ENCODE peak calls at places on chromosomes 6 and 20, in four cellular contexts. One of them, this sample, is unnamed. For H3K36me3, the result is how much of the 10 kb centered on the place peaks cover.

GRCh38 chr6:33820784-33821183 is 17.0 kb upstream of the MLN start:
- DNase-seq in adrenal gland: no peak
- DNase-seq in heart right ventricle: no peak
- DNase-seq in ovary: no peak
- DNase-seq in this sample: no peak

GRCh38 chr6:129280719-129281118 is 397.8 kb downstream of the LAMA2 start:
- DNase-seq in adrenal gland: no peak
- DNase-seq in heart right ventricle: no peak
- DNase-seq in ovary: no peak
- DNase-seq in this sample: no peak

GRCh38 chr20:41854765-41855164 is 236.6 kb upstream of the CHD6 start:
- DNase-seq in adrenal gland: no peak
- DNase-seq in heart right ventricle: no peak
- DNase-seq in ovary: no peak
- DNase-seq in this sample: no peak

GRCh38 chr20:4721719-4722118 is at the start of gene PRND:
- DNase-seq in adrenal gland: no peak
- DNase-seq in heart right ventricle: no peak
- DNase-seq in ovary: no peak
- DNase-seq in this sample: no peak

GRCh38 chr20:36775196-36775595 is 1.6 kb upstream of the DSN1 start:
- DNase-seq in adrenal gland: no peak
- DNase-seq in heart right ventricle: no peak
- DNase-seq in ovary: no peak
- DNase-seq in this sample: no peak

GRCh38 chr6:5506149-5506548 is 244.8 kb downstream of the FARS2 start:
- DNase-seq in adrenal gland: no peak
- DNase-seq in heart right ventricle: no peak
- DNase-seq in ovary: no peak
- DNase-seq in this sample: no peak

GRCh38 chr6:16292942-16293341 is 54.6 kb downstream of the GMPR start:
- DNase-seq in adrenal gland: no peak
- DNase-seq in heart right ventricle: no peak
- DNase-seq in ovary: no peak
- DNase-seq in this sample: no peak

GRCh38 chr6:106773956-106774629 is 144.7 kb downstream of the QRSL1 start:
- DNase-seq in adrenal gland: no peak
- DNase-seq in heart right ventricle: no peak
- DNase-seq in ovary: no peak
- DNase-seq in this sample: no peak

GRCh38 chr6:84052204-84052882 is 18.8 kb downstream of the MRAP2 start:
- DNase-seq in adrenal gland: peak
- DNase-seq in heart right ventricle: peak
- DNase-seq in ovary: peak
- DNase-seq in this sample: no peak

GRCh38 chr6:40845588-40845987 is 193.4 kb downstream of the UNC5CL start:
- DNase-seq in adrenal gland: peak
- DNase-seq in heart right ventricle: no peak
- DNase-seq in ovary: peak
- DNase-seq in this sample: no peak

GRCh38 chr6:89254569-89254968 is 37.4 kb upstream of the GABRR1 start:
- DNase-seq in adrenal gland: no peak
- DNase-seq in heart right ventricle: no peak
- DNase-seq in ovary: no peak
- DNase-seq in this sample: no peak

GRCh38 chr6:15312500-15312899 is 66.6 kb downstream of the JARID2 start:
- DNase-seq in adrenal gland: no peak
- DNase-seq in heart right ventricle: no peak
- DNase-seq in ovary: no peak
- DNase-seq in this sample: no peak

GRCh38 chr6:13818341-13818740 is 4.0 kb upstream of the MCUR1 start:
- DNase-seq in adrenal gland: no peak
- DNase-seq in heart right ventricle: no peak
- DNase-seq in ovary: no peak
- DNase-seq in this sample: no peak

GRCh38 chr6:36682328-36683144 is 4.0 kb downstream of the CDKN1A start:
- DNase-seq in adrenal gland: peak
- DNase-seq in heart right ventricle: peak
- DNase-seq in ovary: peak
- DNase-seq in this sample: peak

GRCh38 chr20:35603695-35604443 is 11.8 kb upstream of the SPAG4 start:
- DNase-seq in adrenal gland: peak
- DNase-seq in heart right ventricle: no peak
- DNase-seq in ovary: no peak
- DNase-seq in this sample: no peak

GRCh38 chr6:11494786-11495564 is 42.6 kb upstream of the TMEM170B start:
- DNase-seq in adrenal gland: no peak
- DNase-seq in heart right ventricle: no peak
- DNase-seq in ovary: no peak
- DNase-seq in this sample: no peak

GRCh38 chr6:42689371-42689770 is 33.0 kb downstream of the PRPH2 start:
- DNase-seq in adrenal gland: no peak
- DNase-seq in heart right ventricle: no peak
- DNase-seq in ovary: no peak
- DNase-seq in this sample: no peak

GRCh38 chr6:110139052-110139451 is 40.4 kb downstream of the WASF1 start:
- DNase-seq in adrenal gland: no peak
- DNase-seq in heart right ventricle: no peak
- DNase-seq in ovary: no peak
- DNase-seq in this sample: no peak

GRCh38 chr20:5145365-5146301 is 18.8 kb downstream of the CDS2 start:
- DNase-seq in adrenal gland: no peak
- DNase-seq in heart right ventricle: no peak
- DNase-seq in ovary: no peak
- DNase-seq in this sample: no peak

GRCh38 chr6:116070990-116071389 is 10.3 kb upstream of the FRK start:
- DNase-seq in adrenal gland: no peak
- DNase-seq in heart right ventricle: no peak
- DNase-seq in ovary: no peak
- DNase-seq in this sample: no peak

GRCh38 chr6:87660226-87660886 is 41.7 kb downstream of the AKIRIN2 start:
- DNase-seq in adrenal gland: peak
- DNase-seq in heart right ventricle: no peak
- DNase-seq in ovary: no peak
- DNase-seq in this sample: no peak

GRCh38 chr6:121584591-121585369 is 149.3 kb downstream of the GJA1 start:
- DNase-seq in adrenal gland: no peak
- DNase-seq in heart right ventricle: no peak
- DNase-seq in ovary: no peak
- DNase-seq in this sample: no peak

GRCh38 chr20:35490736-35491181 is 35.4 kb downstream of the CEP250 start:
- DNase-seq in adrenal gland: no peak
- DNase-seq in heart right ventricle: no peak
- DNase-seq in ovary: no peak
- DNase-seq in this sample: no peak

GRCh38 chr6:144405173-144405572 is 120.0 kb downstream of the UTRN start:
- DNase-seq in adrenal gland: no peak
- DNase-seq in heart right ventricle: no peak
- DNase-seq in ovary: no peak
- DNase-seq in this sample: no peak

GRCh38 chr20:3156811-3157619 is 2.6 kb downstream of the FASTKD5 start:
- DNase-seq in adrenal gland: no peak
- DNase-seq in heart right ventricle: no peak
- DNase-seq in ovary: no peak
- DNase-seq in this sample: no peak

GRCh38 chr6:1313755-1314503 is 2.0 kb downstream of the FOXQ1 start:
- DNase-seq in adrenal gland: no peak
- DNase-seq in heart right ventricle: no peak
- DNase-seq in ovary: no peak
- DNase-seq in this sample: peak
- TF ChIP-seq CTCF in adrenal gland: no peak
- TF ChIP-seq CTCF in heart right ventricle: peak
- TF ChIP-seq CTCF in ovary: no peak
- TF ChIP-seq CTCF in this sample: peak

GRCh38 chr20:63889241-63890200 is 5.4 kb upstream of the DNAJC5 start:
- DNase-seq in adrenal gland: no peak
- DNase-seq in heart right ventricle: no peak
- DNase-seq in ovary: no peak
- DNase-seq in this sample: no peak
- H3K36me3 ChIP-seq in adrenal gland: half or more
- H3K36me3 ChIP-seq in heart right ventricle: under half
- H3K36me3 ChIP-seq in ovary: under half
- H3K36me3 ChIP-seq in this sample: half or more

GRCh38 chr20:39116020-39116419 is 153.9 kb downstream of the DHX35 start:
- DNase-seq in adrenal gland: no peak
- DNase-seq in heart right ventricle: no peak
- DNase-seq in ovary: no peak
- DNase-seq in this sample: no peak
- TF ChIP-seq CTCF in adrenal gland: no peak
- TF ChIP-seq CTCF in heart right ventricle: no peak
- TF ChIP-seq CTCF in ovary: no peak
- TF ChIP-seq CTCF in this sample: no peak

DNA sequence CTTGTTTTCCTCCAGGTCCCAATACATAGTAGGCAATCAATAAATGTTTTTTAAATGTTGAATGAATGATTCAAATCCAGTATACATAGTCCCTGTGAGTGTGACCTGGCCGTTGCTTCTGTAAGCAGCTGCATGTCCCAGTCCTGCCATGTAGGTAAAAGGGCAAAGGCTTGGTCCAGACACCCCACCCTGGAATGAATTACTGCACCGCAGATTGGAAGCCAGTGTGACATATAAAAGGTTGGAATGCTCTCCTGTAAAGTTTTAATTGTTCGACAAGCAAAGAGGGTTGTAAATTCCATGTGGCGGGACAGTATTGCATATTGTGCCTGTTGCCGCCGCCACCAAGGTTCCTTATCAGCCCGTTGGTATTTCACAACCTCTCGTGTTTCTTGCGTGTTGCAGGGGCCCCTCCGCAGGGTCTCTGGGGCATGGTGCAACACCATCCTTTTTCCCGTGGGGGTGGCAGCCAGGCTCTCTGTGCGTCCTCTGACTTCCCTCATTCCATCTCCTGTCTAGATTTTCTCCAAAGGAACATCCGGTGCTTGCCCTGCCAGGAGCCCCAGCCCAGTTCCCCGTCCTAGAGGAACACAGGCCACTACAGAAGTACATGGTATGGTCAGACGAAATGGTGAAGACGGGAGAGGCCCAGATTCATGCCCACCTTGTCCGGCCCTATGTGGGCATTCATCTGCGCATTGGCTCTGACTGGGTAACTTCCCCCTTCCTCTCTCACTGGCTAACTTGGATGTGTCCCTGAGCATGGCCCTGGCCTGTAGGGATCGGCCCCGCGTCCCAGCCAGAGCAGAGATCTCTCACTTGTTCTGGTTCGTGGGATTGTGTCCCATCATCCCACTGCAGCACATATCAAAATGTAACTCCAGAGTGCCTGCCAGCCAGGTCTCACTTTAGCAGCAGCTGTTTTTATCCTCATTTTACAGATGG is 20.3 kb downstream of the POFUT1 start:
- DNase-seq in adrenal gland: no peak
- DNase-seq in heart right ventricle: peak
- DNase-seq in ovary: no peak
- DNase-seq in this sample: peak
- H3K36me3 ChIP-seq in adrenal gland: under half
- H3K36me3 ChIP-seq in heart right ventricle: under half
- H3K36me3 ChIP-seq in ovary: under half
- H3K36me3 ChIP-seq in this sample: half or more

GRCh38 chr6:166330612-166331011 is 11.7 kb downstream of the SFT2D1 start:
- DNase-seq in adrenal gland: peak
- DNase-seq in heart right ventricle: peak
- DNase-seq in ovary: no peak
- DNase-seq in this sample: no peak
- TF ChIP-seq CTCF in adrenal gland: no peak
- TF ChIP-seq CTCF in heart right ventricle: peak
- TF ChIP-seq CTCF in ovary: no peak
- TF ChIP-seq CTCF in this sample: no peak